ENCODE peak calls at places on chromosome 1, in six cellular contexts. One of them, this sample, is unnamed.

GRCh38 chr1:60813051-60813450 is 269.3 kb upstream of the NFIA start:
- DNase-seq in ACHN: no peak
- DNase-seq in AG10803: peak
- DNase-seq in SK-N-SH: no peak
- DNase-seq in endothelial cell: no peak
- DNase-seq in activated CD8-positive, alpha-beta memory T cell treated with anti-CD3 and anti-CD28 coated beads for 24 hours: no peak
- DNase-seq in this sample: peak

GRCh38 chr1:184843732-184844495 is 89.3 kb upstream of the EDEM3 start:
- DNase-seq in ACHN: no peak
- DNase-seq in AG10803: no peak
- DNase-seq in SK-N-SH: no peak
- DNase-seq in endothelial cell: no peak
- DNase-seq in activated CD8-positive, alpha-beta memory T cell treated with anti-CD3 and anti-CD28 coated beads for 24 hours: peak
- DNase-seq in this sample: no peak

GRCh38 chr1:60425528-60425927 is 352.0 kb upstream of the C1orf87 start:
- DNase-seq in ACHN: peak
- DNase-seq in AG10803: peak
- DNase-seq in SK-N-SH: no peak
- DNase-seq in endothelial cell: peak
- DNase-seq in activated CD8-positive, alpha-beta memory T cell treated with anti-CD3 and anti-CD28 coated beads for 24 hours: no peak
- DNase-seq in this sample: peak

GRCh38 chr1:51638350-51638749 is 21.5 kb downstream of the OSBPL9 start:
- DNase-seq in ACHN: no peak
- DNase-seq in AG10803: no peak
- DNase-seq in SK-N-SH: no peak
- DNase-seq in endothelial cell: no peak
- DNase-seq in activated CD8-positive, alpha-beta memory T cell treated with anti-CD3 and anti-CD28 coated beads for 24 hours: no peak
- DNase-seq in this sample: no peak

GRCh38 chr1:66253330-66253921 is 280.5 kb upstream of the SGIP1 start:
- DNase-seq in ACHN: peak
- DNase-seq in AG10803: peak
- DNase-seq in SK-N-SH: peak
- DNase-seq in endothelial cell: peak
- DNase-seq in activated CD8-positive, alpha-beta memory T cell treated with anti-CD3 and anti-CD28 coated beads for 24 hours: no peak
- DNase-seq in this sample: peak

GRCh38 chr1:81802601-81803422 is 2.1 kb downstream of the ADGRL2 start:
- DNase-seq in ACHN: peak
- DNase-seq in AG10803: peak
- DNase-seq in SK-N-SH: peak
- DNase-seq in endothelial cell: peak
- DNase-seq in activated CD8-positive, alpha-beta memory T cell treated with anti-CD3 and anti-CD28 coated beads for 24 hours: no peak
- DNase-seq in this sample: peak

GRCh38 chr1:145891143-145891542 is 5.5 kb upstream of the ANKRD35 start:
- DNase-seq in ACHN: no peak
- DNase-seq in AG10803: no peak
- DNase-seq in SK-N-SH: no peak
- DNase-seq in endothelial cell: no peak
- DNase-seq in activated CD8-positive, alpha-beta memory T cell treated with anti-CD3 and anti-CD28 coated beads for 24 hours: no peak
- DNase-seq in this sample: peak

GRCh38 chr1:168442931-168443330 is 100.9 kb downstream of the XCL2 start:
- DNase-seq in ACHN: no peak
- DNase-seq in AG10803: no peak
- DNase-seq in SK-N-SH: no peak
- DNase-seq in endothelial cell: no peak
- DNase-seq in activated CD8-positive, alpha-beta memory T cell treated with anti-CD3 and anti-CD28 coated beads for 24 hours: no peak
- DNase-seq in this sample: no peak

GRCh38 chr1:108049083-108049819 is 84.3 kb upstream of the VAV3 start:
- DNase-seq in ACHN: peak
- DNase-seq in AG10803: peak
- DNase-seq in SK-N-SH: peak
- DNase-seq in endothelial cell: peak
- DNase-seq in activated CD8-positive, alpha-beta memory T cell treated with anti-CD3 and anti-CD28 coated beads for 24 hours: no peak
- DNase-seq in this sample: peak

GRCh38 chr1:150926094-150926741 is at the start of gene SETDB1:
- DNase-seq in ACHN: peak
- DNase-seq in AG10803: peak
- DNase-seq in SK-N-SH: peak
- DNase-seq in endothelial cell: peak
- DNase-seq in activated CD8-positive, alpha-beta memory T cell treated with anti-CD3 and anti-CD28 coated beads for 24 hours: peak
- DNase-seq in this sample: peak

GRCh38 chr1:213989071-213989739 is 1.4 kb downstream of the PROX1 start:
- DNase-seq in ACHN: no peak
- DNase-seq in AG10803: no peak
- DNase-seq in SK-N-SH: peak
- DNase-seq in endothelial cell: no peak
- DNase-seq in activated CD8-positive, alpha-beta memory T cell treated with anti-CD3 and anti-CD28 coated beads for 24 hours: no peak
- DNase-seq in this sample: peak

GRCh38 chr1:46617108-46617694 is 590 bp upstream of the MOB3C start:
- DNase-seq in ACHN: no peak
- DNase-seq in AG10803: no peak
- DNase-seq in SK-N-SH: no peak
- DNase-seq in endothelial cell: no peak
- DNase-seq in activated CD8-positive, alpha-beta memory T cell treated with anti-CD3 and anti-CD28 coated beads for 24 hours: no peak
- DNase-seq in this sample: no peak

GRCh38 chr1:71030021-71030420 is 17.6 kb downstream of the PTGER3 start:
- DNase-seq in ACHN: no peak
- DNase-seq in AG10803: peak
- DNase-seq in SK-N-SH: no peak
- DNase-seq in endothelial cell: no peak
- DNase-seq in activated CD8-positive, alpha-beta memory T cell treated with anti-CD3 and anti-CD28 coated beads for 24 hours: no peak
- DNase-seq in this sample: no peak

GRCh38 chr1:101262060-101262459 is 25.2 kb downstream of the S1PR1 start:
- DNase-seq in ACHN: no peak
- DNase-seq in AG10803: no peak
- DNase-seq in SK-N-SH: no peak
- DNase-seq in endothelial cell: no peak
- DNase-seq in activated CD8-positive, alpha-beta memory T cell treated with anti-CD3 and anti-CD28 coated beads for 24 hours: no peak
- DNase-seq in this sample: no peak

GRCh38 chr1:200245492-200245891 is 164.3 kb downstream of the ZNF281 start:
- DNase-seq in ACHN: no peak
- DNase-seq in AG10803: peak
- DNase-seq in SK-N-SH: no peak
- DNase-seq in endothelial cell: no peak
- DNase-seq in activated CD8-positive, alpha-beta memory T cell treated with anti-CD3 and anti-CD28 coated beads for 24 hours: no peak
- DNase-seq in this sample: peak

GRCh38 chr1:70003509-70003908 is 201.9 kb downstream of the LRRC40 start:
- DNase-seq in ACHN: no peak
- DNase-seq in AG10803: no peak
- DNase-seq in SK-N-SH: no peak
- DNase-seq in endothelial cell: no peak
- DNase-seq in activated CD8-positive, alpha-beta memory T cell treated with anti-CD3 and anti-CD28 coated beads for 24 hours: no peak
- DNase-seq in this sample: no peak

GRCh38 chr1:15764269-15764764 is 5.7 kb downstream of the FBLIM1 start:
- DNase-seq in ACHN: no peak
- DNase-seq in AG10803: no peak
- DNase-seq in SK-N-SH: no peak
- DNase-seq in endothelial cell: no peak
- DNase-seq in activated CD8-positive, alpha-beta memory T cell treated with anti-CD3 and anti-CD28 coated beads for 24 hours: no peak
- DNase-seq in this sample: no peak

GRCh38 chr1:43952731-43953350 is 6.1 kb downstream of the IPO13 start:
- DNase-seq in ACHN: no peak
- DNase-seq in AG10803: no peak
- DNase-seq in SK-N-SH: no peak
- DNase-seq in endothelial cell: no peak
- DNase-seq in activated CD8-positive, alpha-beta memory T cell treated with anti-CD3 and anti-CD28 coated beads for 24 hours: no peak
- DNase-seq in this sample: no peak

GRCh38 chr1:201142011-201142853 is 12.0 kb downstream of the TMEM9 start:
- DNase-seq in ACHN: no peak
- DNase-seq in AG10803: peak
- DNase-seq in SK-N-SH: no peak
- DNase-seq in endothelial cell: no peak
- DNase-seq in activated CD8-positive, alpha-beta memory T cell treated with anti-CD3 and anti-CD28 coated beads for 24 hours: no peak
- DNase-seq in this sample: no peak

GRCh38 chr1:109477821-109478220 is 5.9 kb upstream of the ATXN7L2 start:
- DNase-seq in ACHN: no peak
- DNase-seq in AG10803: no peak
- DNase-seq in SK-N-SH: no peak
- DNase-seq in endothelial cell: no peak
- DNase-seq in activated CD8-positive, alpha-beta memory T cell treated with anti-CD3 and anti-CD28 coated beads for 24 hours: no peak
- DNase-seq in this sample: no peak

GRCh38 chr1:3137111-3138100 is 68.4 kb downstream of the PRDM16 start:
- DNase-seq in ACHN: no peak
- DNase-seq in AG10803: no peak
- DNase-seq in SK-N-SH: no peak
- DNase-seq in endothelial cell: no peak
- DNase-seq in activated CD8-positive, alpha-beta memory T cell treated with anti-CD3 and anti-CD28 coated beads for 24 hours: no peak
- DNase-seq in this sample: no peak

GRCh38 chr1:110356379-110356778 is 17.2 kb downstream of the RBM15 start:
- DNase-seq in ACHN: peak
- DNase-seq in AG10803: no peak
- DNase-seq in SK-N-SH: no peak
- DNase-seq in endothelial cell: no peak
- DNase-seq in activated CD8-positive, alpha-beta memory T cell treated with anti-CD3 and anti-CD28 coated beads for 24 hours: no peak
- DNase-seq in this sample: no peak

GRCh38 chr1:221874285-221875003 is 132.6 kb upstream of the DUSP10 start:
- DNase-seq in ACHN: no peak
- DNase-seq in AG10803: peak
- DNase-seq in SK-N-SH: no peak
- DNase-seq in endothelial cell: no peak
- DNase-seq in activated CD8-positive, alpha-beta memory T cell treated with anti-CD3 and anti-CD28 coated beads for 24 hours: no peak
- DNase-seq in this sample: peak

GRCh38 chr1:240414237-240414636 is 197.7 kb downstream of the GREM2 start:
- DNase-seq in ACHN: no peak
- DNase-seq in AG10803: peak
- DNase-seq in SK-N-SH: no peak
- DNase-seq in endothelial cell: no peak
- DNase-seq in activated CD8-positive, alpha-beta memory T cell treated with anti-CD3 and anti-CD28 coated beads for 24 hours: no peak
- DNase-seq in this sample: peak

GRCh38 chr1:43317817-43318471 is 17.2 kb downstream of the TIE1 start:
- DNase-seq in ACHN: no peak
- DNase-seq in AG10803: peak
- DNase-seq in SK-N-SH: no peak
- DNase-seq in endothelial cell: no peak
- DNase-seq in activated CD8-positive, alpha-beta memory T cell treated with anti-CD3 and anti-CD28 coated beads for 24 hours: no peak
- DNase-seq in this sample: no peak

GRCh38 chr1:40824591-40825429 is 37.4 kb downstream of the CITED4 start:
- DNase-seq in ACHN: no peak
- DNase-seq in AG10803: peak
- DNase-seq in SK-N-SH: no peak
- DNase-seq in endothelial cell: no peak
- DNase-seq in activated CD8-positive, alpha-beta memory T cell treated with anti-CD3 and anti-CD28 coated beads for 24 hours: no peak
- DNase-seq in this sample: peak

GRCh38 chr1:41423511-41424191 is 60.8 kb downstream of the EDN2 start:
- DNase-seq in ACHN: peak
- DNase-seq in AG10803: no peak
- DNase-seq in SK-N-SH: peak
- DNase-seq in endothelial cell: peak
- DNase-seq in activated CD8-positive, alpha-beta memory T cell treated with anti-CD3 and anti-CD28 coated beads for 24 hours: no peak
- DNase-seq in this sample: no peak

GRCh38 chr1:110615548-110616130 is 9.5 kb upstream of the KCNA2 start:
- DNase-seq in ACHN: peak
- DNase-seq in AG10803: peak
- DNase-seq in SK-N-SH: peak
- DNase-seq in endothelial cell: peak
- DNase-seq in activated CD8-positive, alpha-beta memory T cell treated with anti-CD3 and anti-CD28 coated beads for 24 hours: no peak
- DNase-seq in this sample: peak

GRCh38 chr1:61606448-61607312 is 118.3 kb downstream of the TM2D1 start:
- DNase-seq in ACHN: no peak
- DNase-seq in AG10803: peak
- DNase-seq in SK-N-SH: no peak
- DNase-seq in endothelial cell: no peak
- DNase-seq in activated CD8-positive, alpha-beta memory T cell treated with anti-CD3 and anti-CD28 coated beads for 24 hours: no peak
- DNase-seq in this sample: no peak

GRCh38 chr1:173570370-173571030 is 32.4 kb downstream of the SLC9C2 start:
- DNase-seq in ACHN: no peak
- DNase-seq in AG10803: no peak
- DNase-seq in SK-N-SH: no peak
- DNase-seq in endothelial cell: no peak
- DNase-seq in activated CD8-positive, alpha-beta memory T cell treated with anti-CD3 and anti-CD28 coated beads for 24 hours: no peak
- DNase-seq in this sample: no peak

GRCh38 chr1:36553591-36554417 is 71.1 kb upstream of the CSF3R start:
- DNase-seq in ACHN: peak
- DNase-seq in AG10803: peak
- DNase-seq in SK-N-SH: peak
- DNase-seq in endothelial cell: peak
- DNase-seq in activated CD8-positive, alpha-beta memory T cell treated with anti-CD3 and anti-CD28 coated beads for 24 hours: peak
- DNase-seq in this sample: peak

GRCh38 chr1:24294228-24294672 is 24.9 kb upstream of the GRHL3 start:
- DNase-seq in ACHN: no peak
- DNase-seq in AG10803: peak
- DNase-seq in SK-N-SH: no peak
- DNase-seq in endothelial cell: no peak
- DNase-seq in activated CD8-positive, alpha-beta memory T cell treated with anti-CD3 and anti-CD28 coated beads for 24 hours: no peak
- DNase-seq in this sample: peak